ENCODE peak calls at places on chromosome 6, in eight cellular contexts. One of them, this sample, is unnamed.

GRCh38 chr6:160534050-160534696 is 129.9 kb downstream of the LPA start:
- DNase-seq in NCI-H2171 treated with DMSO at 0.1 percent for 48 hours: peak; percentile 4
- DNase-seq in NAMALWA: peak; percentile 56
- DNase-seq in ELR: peak; percentile 61
- DNase-seq in M059J: peak; percentile 43
- DNase-seq in smooth muscle cell of the brain vasculature: peak; percentile 33
- DNase-seq in C1 segment of cervical spinal cord: no peak
- DNase-seq in stimulated activated naive CD4-positive, alpha-beta T cell: peak; percentile 6
- DNase-seq in this sample: no peak

GRCh38 chr6:154606457-154606856 is 96.0 kb upstream of the CNKSR3 start:
- DNase-seq in C1 segment of cervical spinal cord: no peak
- DNase-seq in NAMALWA: no peak
- DNase-seq in smooth muscle cell of the brain vasculature: no peak
- DNase-seq in ELR: no peak
- DNase-seq in stimulated activated naive CD4-positive, alpha-beta T cell: peak; percentile 33
- DNase-seq in M059J: no peak
- DNase-seq in NCI-H2171 treated with DMSO at 0.1 percent for 48 hours: no peak
- DNase-seq in this sample: no peak

GRCh38 chr6:87583822-87584221 is 6.0 kb downstream of the RARS2 start:
- DNase-seq in NAMALWA: no peak
- DNase-seq in C1 segment of cervical spinal cord: no peak
- DNase-seq in smooth muscle cell of the brain vasculature: no peak
- DNase-seq in M059J: no peak
- DNase-seq in NCI-H2171 treated with DMSO at 0.1 percent for 48 hours: no peak
- DNase-seq in stimulated activated naive CD4-positive, alpha-beta T cell: no peak
- DNase-seq in ELR: no peak
- DNase-seq in this sample: no peak

GRCh38 chr6:43705996-43706395 is 18.4 kb upstream of the MRPS18A start:
- DNase-seq in smooth muscle cell of the brain vasculature: no peak
- DNase-seq in stimulated activated naive CD4-positive, alpha-beta T cell: no peak
- DNase-seq in ELR: no peak
- DNase-seq in NAMALWA: peak; percentile 92
- DNase-seq in M059J: no peak
- DNase-seq in NCI-H2171 treated with DMSO at 0.1 percent for 48 hours: no peak
- DNase-seq in C1 segment of cervical spinal cord: no peak
- DNase-seq in this sample: no peak

GRCh38 chr6:83117802-83118201 is 50.3 kb downstream of the DOP1A start:
- DNase-seq in ELR: no peak
- DNase-seq in NCI-H2171 treated with DMSO at 0.1 percent for 48 hours: no peak
- DNase-seq in M059J: no peak
- DNase-seq in NAMALWA: no peak
- DNase-seq in smooth muscle cell of the brain vasculature: no peak
- DNase-seq in C1 segment of cervical spinal cord: no peak
- DNase-seq in stimulated activated naive CD4-positive, alpha-beta T cell: no peak
- DNase-seq in this sample: no peak

GRCh38 chr6:26161322-26161721 is 74.1 kb downstream of the HFE start:
- DNase-seq in M059J: peak; percentile 56
- DNase-seq in NCI-H2171 treated with DMSO at 0.1 percent for 48 hours: no peak
- DNase-seq in C1 segment of cervical spinal cord: no peak
- DNase-seq in stimulated activated naive CD4-positive, alpha-beta T cell: no peak
- DNase-seq in ELR: peak; percentile 15
- DNase-seq in smooth muscle cell of the brain vasculature: no peak
- DNase-seq in NAMALWA: no peak
- DNase-seq in this sample: no peak

GRCh38 chr6:101396552-101397173 is 3.2 kb downstream of the GRIK2 start:
- DNase-seq in M059J: peak; percentile 65
- DNase-seq in C1 segment of cervical spinal cord: no peak
- DNase-seq in smooth muscle cell of the brain vasculature: peak; percentile 3
- DNase-seq in NAMALWA: peak; percentile 65
- DNase-seq in ELR: peak; percentile 64
- DNase-seq in stimulated activated naive CD4-positive, alpha-beta T cell: no peak
- DNase-seq in NCI-H2171 treated with DMSO at 0.1 percent for 48 hours: no peak
- DNase-seq in this sample: no peak

GRCh38 chr6:33314943-33315752 is 1.3 kb upstream of the TAPBP start:
- DNase-seq in M059J: no peak
- DNase-seq in stimulated activated naive CD4-positive, alpha-beta T cell: no peak
- DNase-seq in smooth muscle cell of the brain vasculature: no peak
- DNase-seq in C1 segment of cervical spinal cord: no peak
- DNase-seq in NCI-H2171 treated with DMSO at 0.1 percent for 48 hours: no peak
- DNase-seq in ELR: peak; percentile 33
- DNase-seq in NAMALWA: peak; percentile 36
- DNase-seq in this sample: no peak